ENCODE peak calls at places on chromosome 9, in four cellular contexts. One of them, this sample, is unnamed.

GRCh38 chr9:33065157-33066076 is 11.1 kb downstream of the SMU1 start:
- DNase-seq in HepG2: no peak
- DNase-seq in K562: no peak
- DNase-seq in HCT116: no peak
- DNase-seq in this sample: no peak

GRCh38 chr9:112558476-112558875 is 71.8 kb downstream of the KIAA1958 start:
- DNase-seq in HepG2: no peak
- DNase-seq in K562: no peak
- DNase-seq in HCT116: no peak
- DNase-seq in this sample: no peak

GRCh38 chr9:112248722-112249121 is 73.6 kb upstream of the SUSD1 start:
- DNase-seq in HepG2: no peak
- DNase-seq in K562: no peak
- DNase-seq in HCT116: no peak
- DNase-seq in this sample: no peak

GRCh38 chr9:123048748-123049147 is 15.3 kb downstream of the GPR21 start:
- DNase-seq in HepG2: no peak
- DNase-seq in K562: no peak
- DNase-seq in HCT116: no peak
- DNase-seq in this sample: no peak

GRCh38 chr9:41229408-41230401 is 40.6 kb upstream of the ZNG1F start:
- DNase-seq in HepG2: peak; percentile 6
- DNase-seq in K562: no peak
- DNase-seq in HCT116: no peak
- DNase-seq in this sample: no peak

GRCh38 chr9:87193925-87194380 is 246.6 kb upstream of the GAS1 start:
- DNase-seq in HepG2: no peak
- DNase-seq in K562: no peak
- DNase-seq in HCT116: no peak
- DNase-seq in this sample: no peak

GRCh38 chr9:104961701-104962359 is 33.9 kb upstream of the ABCA1 start:
- DNase-seq in HepG2: no peak
- DNase-seq in K562: no peak
- DNase-seq in HCT116: no peak
- DNase-seq in this sample: no peak

GRCh38 chr9:128902351-128903078 is 18.3 kb upstream of the PHYHD1 start:
- DNase-seq in HepG2: no peak
- DNase-seq in K562: no peak
- DNase-seq in HCT116: no peak
- DNase-seq in this sample: no peak

GRCh38 chr9:3868466-3868865 is 342.7 kb upstream of the RFX3 start:
- DNase-seq in HepG2: no peak
- DNase-seq in K562: no peak
- DNase-seq in HCT116: no peak
- DNase-seq in this sample: no peak

GRCh38 chr9:16704096-16704488 is 166.4 kb downstream of the BNC2 start:
- DNase-seq in HepG2: no peak
- DNase-seq in K562: no peak
- DNase-seq in HCT116: no peak
- DNase-seq in this sample: no peak

GRCh38 chr9:37897665-37898064 is 6.3 kb downstream of the SLC25A51 start:
- DNase-seq in HepG2: no peak
- DNase-seq in K562: no peak
- DNase-seq in HCT116: no peak
- DNase-seq in this sample: no peak

GRCh38 chr9:16482764-16483163 is 387.7 kb downstream of the BNC2 start:
- DNase-seq in HepG2: no peak
- DNase-seq in K562: no peak
- DNase-seq in HCT116: no peak
- DNase-seq in this sample: no peak

GRCh38 chr9:68802525-68803015 is 97.5 kb downstream of the PIP5K1B start:
- DNase-seq in HepG2: no peak
- DNase-seq in K562: no peak
- DNase-seq in HCT116: no peak
- DNase-seq in this sample: no peak

GRCh38 chr9:2356391-2356790 is 265.2 kb upstream of the VLDLR start:
- DNase-seq in HepG2: no peak
- DNase-seq in K562: no peak
- DNase-seq in HCT116: no peak
- DNase-seq in this sample: no peak

GRCh38 chr9:137589441-137590122 is 730 bp downstream of the ZMYND19 start:
- DNase-seq in HepG2: no peak
- DNase-seq in K562: no peak
- DNase-seq in HCT116: no peak
- DNase-seq in this sample: no peak

GRCh38 chr9:109171926-109172325 is 4.9 kb upstream of the FRRS1L start:
- DNase-seq in HepG2: no peak
- DNase-seq in K562: peak; percentile 29
- DNase-seq in HCT116: no peak
- DNase-seq in this sample: no peak

GRCh38 chr9:122350577-122351355 is 20.1 kb upstream of the PTGS1 start:
- DNase-seq in HepG2: peak; percentile 49
- DNase-seq in K562: peak; percentile 83
- DNase-seq in HCT116: peak; percentile 27
- DNase-seq in this sample: peak; percentile 47

GRCh38 chr9:105859428-105860091 is 165.2 kb downstream of the TMEM38B start:
- DNase-seq in HepG2: no peak
- DNase-seq in K562: no peak
- DNase-seq in HCT116: no peak
- DNase-seq in this sample: no peak

GRCh38 chr9:74132986-74133385 is 364.1 kb upstream of the RORB start:
- DNase-seq in HepG2: no peak
- DNase-seq in K562: no peak
- DNase-seq in HCT116: no peak
- DNase-seq in this sample: no peak

GRCh38 chr9:111937781-111938426 is 41.3 kb downstream of the UGCG start:
- DNase-seq in HepG2: no peak
- DNase-seq in K562: peak; percentile 14
- DNase-seq in HCT116: no peak
- DNase-seq in this sample: no peak

GRCh38 chr9:20512106-20512505 is 110.2 kb downstream of the MLLT3 start:
- DNase-seq in HepG2: no peak
- DNase-seq in K562: no peak
- DNase-seq in HCT116: no peak
- DNase-seq in this sample: no peak

GRCh38 chr9:89701221-89701798 is 96.5 kb downstream of the GADD45G start:
- DNase-seq in HepG2: no peak
- DNase-seq in K562: no peak
- DNase-seq in HCT116: no peak
- DNase-seq in this sample: no peak

GRCh38 chr9:81619353-81620008 is 69.9 kb downstream of the TLE1 start:
- DNase-seq in HepG2: no peak
- DNase-seq in K562: no peak
- DNase-seq in HCT116: no peak
- DNase-seq in this sample: no peak

GRCh38 chr9:108057421-108058136 is 568.0 kb upstream of the KLF4 start:
- DNase-seq in HepG2: no peak
- DNase-seq in K562: no peak
- DNase-seq in HCT116: no peak
- DNase-seq in this sample: no peak

GRCh38 chr9:71592400-71592799 is 175.9 kb downstream of the CEMIP2 start:
- DNase-seq in HepG2: no peak
- DNase-seq in K562: no peak
- DNase-seq in HCT116: no peak
- DNase-seq in this sample: no peak

GRCh38 chr9:33076031-33076359 is 479 bp downstream of the SMU1 start:
- DNase-seq in HepG2: peak; percentile 13
- DNase-seq in K562: peak; percentile 15
- DNase-seq in HCT116: no peak
- DNase-seq in this sample: no peak

GRCh38 chr9:133569891-133570651 is 35.6 kb downstream of the ADAMTSL2 start:
- DNase-seq in HepG2: no peak
- DNase-seq in K562: no peak
- DNase-seq in HCT116: no peak
- DNase-seq in this sample: no peak

GRCh38 chr9:88535226-88535931 is 401 bp downstream of the NXNL2 start:
- DNase-seq in HepG2: no peak
- DNase-seq in K562: no peak
- DNase-seq in HCT116: no peak
- DNase-seq in this sample: no peak
- TF ChIP-seq TCF7L2 in HepG2: no peak
- TF ChIP-seq TCF7L2 in K562: no peak
- TF ChIP-seq TCF7L2 in HCT116: no peak
- TF ChIP-seq TCF7L2 in this sample: no peak

DNA sequence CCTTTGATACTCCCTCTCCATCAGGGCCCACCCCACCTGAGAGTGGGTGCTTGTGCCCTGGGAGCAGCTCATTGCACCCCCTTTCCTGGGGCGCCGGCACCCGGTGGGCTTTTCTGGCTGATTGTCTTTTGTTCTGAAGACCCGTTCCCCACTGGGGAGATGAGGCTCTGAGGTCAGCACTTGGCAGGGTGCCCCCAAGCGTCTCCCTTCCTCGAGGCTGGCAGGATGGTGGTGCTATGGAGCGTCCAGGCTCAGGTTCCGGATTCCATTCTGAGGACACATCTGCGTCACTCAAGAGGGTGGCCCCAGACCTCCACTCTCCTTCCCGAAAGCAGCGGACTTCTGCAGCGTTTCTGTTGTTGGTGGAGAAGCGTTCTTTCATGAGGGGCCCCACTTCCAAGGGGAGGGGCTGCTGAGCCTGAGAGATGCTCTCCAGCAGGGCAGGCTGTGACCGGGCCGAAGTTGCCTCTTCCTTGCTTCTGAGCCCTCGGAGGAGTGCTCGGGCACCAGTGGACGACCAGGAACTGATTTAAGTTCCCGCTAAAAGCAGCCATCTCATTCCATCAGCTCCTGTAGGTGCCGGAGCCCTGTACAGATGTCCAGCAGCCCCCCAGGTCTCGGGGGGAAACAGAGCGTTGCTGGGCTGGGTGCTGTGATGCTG is 42.2 kb downstream of the COL5A1 start:
- DNase-seq in HepG2: no peak
- DNase-seq in K562: no peak
- DNase-seq in HCT116: no peak
- DNase-seq in this sample: no peak
- TF ChIP-seq TCF7L2 in HepG2: no peak
- TF ChIP-seq TCF7L2 in K562: no peak
- TF ChIP-seq TCF7L2 in HCT116: no peak
- TF ChIP-seq TCF7L2 in this sample: no peak

GRCh38 chr9:93111371-93112115 is 15.5 kb downstream of the CARD19 start:
- DNase-seq in HepG2: peak; percentile 39
- DNase-seq in K562: no peak
- DNase-seq in HCT116: no peak
- DNase-seq in this sample: no peak
- TF ChIP-seq TCF7L2 in HepG2: no peak
- TF ChIP-seq TCF7L2 in K562: no peak
- TF ChIP-seq TCF7L2 in HCT116: no peak
- TF ChIP-seq TCF7L2 in this sample: no peak

DNA sequence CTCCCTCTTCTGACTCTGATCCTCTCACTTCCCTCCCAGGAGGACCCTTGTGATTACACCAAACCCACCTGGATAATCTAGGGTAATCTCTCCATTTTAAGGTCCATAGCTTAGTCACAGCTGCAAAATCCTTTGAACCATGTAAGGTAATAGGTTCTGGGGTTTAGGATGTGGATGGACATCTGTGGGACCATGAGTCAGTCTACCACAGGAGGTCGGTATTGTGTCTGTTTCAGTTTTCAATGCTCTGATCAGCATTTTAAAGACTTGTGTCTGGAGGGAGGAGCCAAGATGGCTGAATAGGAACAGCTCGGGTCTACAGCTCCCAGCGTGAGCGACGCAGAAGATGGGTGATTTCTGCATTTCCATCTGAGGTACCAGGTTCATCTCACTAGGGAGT is 112.6 kb downstream of the CAVIN4 start:
- DNase-seq in HepG2: no peak
- DNase-seq in K562: peak; percentile 9
- DNase-seq in HCT116: no peak
- DNase-seq in this sample: no peak
- TF ChIP-seq TCF7L2 in HepG2: no peak
- TF ChIP-seq TCF7L2 in K562: no peak
- TF ChIP-seq TCF7L2 in HCT116: no peak
- TF ChIP-seq TCF7L2 in this sample: no peak

DNA sequence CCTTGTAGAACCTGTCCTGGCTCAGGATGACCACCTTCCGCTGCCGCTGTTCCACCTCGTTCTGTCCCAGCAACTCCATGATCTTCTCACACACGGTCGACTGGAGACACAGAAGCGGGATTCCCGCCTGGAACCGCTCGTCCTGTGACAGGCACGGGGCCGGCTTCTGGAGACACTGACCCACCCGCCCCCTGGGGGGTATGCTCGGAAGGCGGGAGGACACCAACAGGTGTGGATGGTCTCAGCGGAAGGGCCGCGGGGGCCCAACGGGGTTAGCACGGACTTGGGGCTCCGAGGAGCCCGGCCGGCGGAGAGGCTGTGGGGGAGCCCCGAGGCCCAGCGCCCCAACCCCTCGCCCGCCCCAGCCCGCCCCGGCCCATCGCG is 525 bp downstream of the UCK1 start:
- DNase-seq in HepG2: peak; percentile 24
- DNase-seq in K562: peak; percentile 46
- DNase-seq in HCT116: no peak
- DNase-seq in this sample: no peak
- TF ChIP-seq TCF7L2 in HepG2: no peak
- TF ChIP-seq TCF7L2 in K562: no peak
- TF ChIP-seq TCF7L2 in HCT116: no peak
- TF ChIP-seq TCF7L2 in this sample: no peak

GRCh38 chr9:116154976-116155699 is 1.5 kb downstream of the PAPPA start:
- DNase-seq in HepG2: no peak
- DNase-seq in K562: no peak
- DNase-seq in HCT116: no peak
- DNase-seq in this sample: no peak
- TF ChIP-seq TCF7L2 in HepG2: no peak
- TF ChIP-seq TCF7L2 in K562: no peak
- TF ChIP-seq TCF7L2 in HCT116: no peak
- TF ChIP-seq TCF7L2 in this sample: no peak

GRCh38 chr9:21976334-21976875 is 17.8 kb downstream of the CDKN2A start:
- DNase-seq in HepG2: no peak
- DNase-seq in K562: no peak
- DNase-seq in HCT116: no peak
- DNase-seq in this sample: no peak
- TF ChIP-seq TCF7L2 in HepG2: no peak
- TF ChIP-seq TCF7L2 in K562: no peak
- TF ChIP-seq TCF7L2 in HCT116: no peak
- TF ChIP-seq TCF7L2 in this sample: no peak

This sample was measured in Panc1.